ENCODE peak calls at places on chromosome 10, in six cellular contexts. Y, C, T, H, I and A are unnamed samples.

GRCh38 chr10:62744136-62744535 is 60.4 kb upstream of the ADO start:
- DNase-seq in Y (peak), C (peak), T (no peak), H (no peak), I (no peak), A (no peak)

GRCh38 chr10:49357895-49358294 is 38.0 kb downstream of the DRGX start:
- DNase-seq in Y (no peak), C (no peak), T (no peak), H (no peak), I (no peak), A (no peak)

GRCh38 chr10:89481662-89482061 is 53.7 kb downstream of the SLC16A12 start:
- DNase-seq in Y (peak), C (peak), T (peak), H (no peak), I (no peak), A (no peak)

GRCh38 chr10:49001402-49001801 is 61.8 kb upstream of the LRRC18 start:
- DNase-seq in Y (no peak), C (peak), T (peak), H (no peak), I (no peak), A (no peak)

GRCh38 chr10:49614242-49615198 is 683 bp downstream of the CHAT start:
- DNase-seq in Y (no peak), C (no peak), T (no peak), H (no peak), I (peak), A (no peak)

GRCh38 chr10:29689001-29689400 is 54.2 kb upstream of the SVIL start:
- DNase-seq in Y (peak), C (peak), T (peak), H (no peak), I (no peak), A (no peak)

GRCh38 chr10:21688870-21689269 is 154.8 kb downstream of the MLLT10 start:
- DNase-seq in Y (no peak), C (no peak), T (no peak), H (no peak), I (no peak), A (no peak)

GRCh38 chr10:75610187-75610586 is 178.8 kb downstream of the LRMDA start:
- DNase-seq in Y (no peak), C (no peak), T (no peak), H (no peak), I (no peak), A (no peak)

GRCh38 chr10:43259981-43260761 is 6.7 kb downstream of the RASGEF1A start:
- DNase-seq in Y (no peak), C (peak), T (no peak), H (peak), I (peak), A (peak)

GRCh38 chr10:48884337-48885045 is 55.1 kb downstream of the LRRC18 start:
- DNase-seq in Y (no peak), C (no peak), T (no peak), H (no peak), I (no peak), A (no peak)

GRCh38 chr10:56116684-56117083 is 244.4 kb downstream of the ZWINT start:
- DNase-seq in Y (no peak), C (peak), T (no peak), H (peak), I (no peak), A (no peak)

GRCh38 chr10:29920408-29921070 is 138.8 kb downstream of the JCAD start:
- DNase-seq in Y (no peak), C (no peak), T (no peak), H (no peak), I (no peak), A (no peak)

GRCh38 chr10:131933695-131934086 is 32.9 kb downstream of the PPP2R2D start:
- DNase-seq in Y (no peak), C (no peak), T (no peak), H (no peak), I (no peak), A (no peak)
- H3K27ac ChIP-seq in Y (no peak), C (no peak), T (no peak), H (no peak), I (no peak), A (no peak)

GRCh38 chr10:95758351-95759025 is 2.5 kb downstream of the ENTPD1 start:
- DNase-seq in Y (no peak), C (no peak), T (peak), H (no peak), I (no peak), A (no peak)
- H3K27ac ChIP-seq in Y (no peak), C (no peak), T (no peak), H (peak), I (no peak), A (no peak)

DNA sequence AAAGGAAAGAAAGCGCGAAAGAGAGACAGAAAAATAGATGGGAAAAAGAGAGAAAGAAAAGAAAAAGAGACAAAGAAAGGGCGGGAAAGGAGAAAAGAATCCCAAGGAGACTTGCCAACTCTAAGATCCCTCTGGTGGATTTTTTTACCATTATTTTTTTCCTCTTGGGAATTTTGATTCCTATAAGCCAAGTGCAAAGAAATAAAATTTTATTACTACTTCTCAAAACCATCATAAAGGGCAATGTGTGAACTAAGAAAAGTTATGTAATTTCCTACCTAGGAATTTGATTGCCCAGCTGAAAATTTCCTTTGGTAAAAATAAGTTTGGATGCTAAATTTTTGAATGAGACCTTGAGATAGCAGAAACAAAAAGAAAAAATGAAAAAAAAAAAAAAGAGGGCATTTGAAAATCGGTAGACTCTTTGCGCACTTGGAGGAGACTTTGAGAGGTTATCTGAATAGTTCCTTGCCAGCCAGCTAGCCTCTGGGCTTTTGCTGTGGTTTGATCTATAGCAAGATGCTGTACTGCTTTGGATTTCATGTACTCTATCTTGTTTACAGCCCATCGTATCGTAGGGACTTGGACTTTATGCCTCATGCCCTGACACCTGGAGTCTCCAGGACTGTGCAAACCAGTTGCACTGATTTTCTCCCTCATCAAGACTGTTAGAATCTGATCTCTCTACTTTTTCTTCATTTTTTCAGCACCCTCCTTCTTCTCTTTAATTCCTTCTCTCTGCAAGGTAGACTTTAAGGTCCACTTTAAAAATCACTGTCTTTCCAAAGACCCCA is 535.4 kb upstream of the MKI67 start:
- DNase-seq in Y (no peak), C (no peak), T (no peak), H (no peak), I (no peak), A (no peak)
- H3K27ac ChIP-seq in Y (no peak), C (no peak), T (no peak), H (no peak), I (no peak), A (no peak)

DNA sequence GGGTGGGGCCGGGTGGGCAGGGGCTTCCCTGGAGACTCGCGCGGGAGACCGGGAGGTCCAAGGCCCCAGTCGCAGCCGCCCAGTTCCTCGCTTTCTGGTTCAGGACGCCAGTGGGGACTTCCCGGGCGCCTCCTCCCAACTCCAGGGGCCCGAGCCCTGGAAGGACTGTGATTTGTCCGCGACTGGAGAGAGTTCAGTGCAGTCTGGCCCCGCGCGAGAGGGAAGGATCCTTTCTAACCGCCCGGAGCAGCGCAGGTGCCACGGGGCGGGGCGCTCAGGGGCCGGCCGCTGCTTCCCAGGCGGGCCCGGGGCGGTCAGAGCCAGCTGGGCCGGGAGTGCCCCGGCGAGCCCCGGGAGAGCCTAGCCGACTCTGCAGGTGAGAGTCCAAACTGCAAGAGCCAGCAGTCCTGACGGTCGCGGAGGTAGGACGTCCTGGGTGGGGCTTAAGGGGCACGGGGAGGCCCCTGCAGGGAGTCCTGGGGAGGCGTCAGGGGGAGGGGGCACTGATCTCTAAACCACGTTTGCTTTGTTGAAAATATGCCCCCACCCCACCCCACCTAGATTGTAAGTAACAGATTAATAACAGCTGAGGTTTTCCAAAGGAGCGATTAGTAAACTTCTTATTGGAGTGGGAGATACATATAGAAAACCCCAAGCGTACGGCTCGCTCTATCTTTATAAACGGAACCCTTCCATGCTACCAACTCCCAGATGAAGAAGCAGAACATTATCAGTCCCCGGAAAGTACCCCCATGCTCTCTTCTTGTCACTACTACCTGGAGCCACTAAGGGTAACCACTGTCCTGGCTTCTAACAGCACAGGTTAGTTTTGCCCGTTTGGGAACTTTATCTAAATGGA is 8.2 kb downstream of the NKX2-3 start:
- DNase-seq in Y (no peak), C (peak), T (no peak), H (peak), I (no peak), A (no peak)
- H3K27ac ChIP-seq in Y (no peak), C (no peak), T (peak), H (no peak), I (no peak), A (no peak)

DNA sequence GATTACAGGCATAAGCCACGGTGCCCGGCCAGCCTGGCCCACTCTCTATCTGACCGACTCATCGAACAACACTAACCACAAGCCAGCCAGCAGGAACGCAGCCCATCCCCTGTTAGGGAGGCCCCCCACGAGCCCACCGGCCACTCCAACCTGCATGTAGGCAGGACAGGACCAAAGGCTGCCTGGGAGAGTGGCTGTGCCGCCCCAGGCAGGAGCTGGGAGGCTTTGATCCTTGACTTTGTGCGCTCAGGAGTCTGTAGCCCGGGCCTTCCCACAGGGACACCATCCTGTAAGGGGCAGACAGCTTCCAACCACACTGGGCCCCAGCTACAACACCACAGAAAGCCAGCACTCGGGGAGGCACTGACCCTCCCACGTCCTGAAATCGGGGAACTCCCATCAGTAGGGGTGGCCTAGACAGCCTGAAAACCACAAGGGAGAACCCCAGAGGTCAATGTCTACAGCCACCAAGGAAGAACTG is 29.4 kb downstream of the GRID1 start:
- DNase-seq in Y (no peak), C (no peak), T (no peak), H (no peak), I (peak), A (no peak)
- H3K27ac ChIP-seq in Y (no peak), C (no peak), T (no peak), H (no peak), I (no peak), A (no peak)

GRCh38 chr10:5146920-5147254 is 38.1 kb downstream of the AKR1C8 start:
- DNase-seq in Y (no peak), C (no peak), T (no peak), H (no peak), I (no peak), A (no peak)
- H3K27ac ChIP-seq in Y (no peak), C (no peak), T (peak), H (no peak), I (no peak), A (no peak)

DNA sequence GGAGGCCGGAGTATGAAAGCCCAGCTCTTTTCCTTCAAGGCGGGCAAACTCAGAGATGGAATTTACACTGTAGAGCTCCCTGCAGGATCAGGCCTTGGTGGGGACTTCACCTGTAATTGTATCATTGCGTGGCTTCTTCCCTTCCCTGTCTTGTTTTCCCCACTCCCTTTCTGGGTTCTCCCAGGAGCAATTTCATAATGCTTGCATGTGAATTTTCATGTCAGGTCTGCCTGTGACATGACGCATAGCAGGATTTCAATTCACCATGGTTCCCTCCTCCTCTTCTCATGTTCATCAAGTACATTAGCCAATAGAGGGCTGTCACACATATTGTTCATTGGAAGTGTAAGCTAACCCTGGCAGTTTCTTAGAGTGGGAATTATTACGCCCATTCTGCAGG is 197.7 kb downstream of the RPS24 start:
- DNase-seq in Y (no peak), C (no peak), T (no peak), H (no peak), I (no peak), A (no peak)
- H3K27ac ChIP-seq in Y (no peak), C (no peak), T (no peak), H (no peak), I (no peak), A (no peak)